ENCODE peak calls at places on chromosomes 13 and 19, in six cellular contexts. W is ovary, A is body of pancreas, V is transverse colon, G is A549, O is stomach. I is an unnamed sample.

GRCh38 chr13:44364601-44365000 is 9.0 kb upstream of the SERP2 start:
- DNase-seq in A (no peak), G (peak; percentile 57), V (no peak), W (no peak), O (no peak), I (no peak)

GRCh38 chr19:42154471-42155323 is 22.5 kb upstream of the POU2F2 start:
- DNase-seq in O (no peak), G (no peak), W (no peak), V (no peak), A (no peak), I (peak; percentile 57)

GRCh38 chr13:90445179-90445578 is 902.3 kb upstream of the MIR17HG start:
- DNase-seq in O (no peak), V (no peak), W (no peak), A (no peak), G (peak; percentile 82), I (no peak)

GRCh38 chr13:88074794-88075509 is 403.8 kb downstream of the SLITRK5 start:
- DNase-seq in V (no peak), G (no peak), W (no peak), O (no peak), A (no peak), I (no peak)

GRCh38 chr13:101579291-101579802 is 126.9 kb downstream of the ITGBL1 start:
- DNase-seq in V (no peak), O (no peak), A (no peak), W (no peak), G (peak; percentile 53), I (no peak)

GRCh38 chr19:801861-802496 is 4.7 kb downstream of the PTBP1 start:
- DNase-seq in A (no peak), O (peak; percentile 60), G (no peak), W (peak; percentile 69), V (no peak), I (no peak)

GRCh38 chr13:30907167-30907761 is 1.2 kb downstream of the MEDAG start:
- DNase-seq in O (no peak), W (peak; percentile 34), G (no peak), V (no peak), A (no peak), I (no peak)

GRCh38 chr19:49272204-49272603 is 52.8 kb downstream of the SLC6A16 start:
- DNase-seq in G (peak; percentile 44), W (no peak), A (no peak), O (no peak), V (no peak), I (no peak)

DNA sequence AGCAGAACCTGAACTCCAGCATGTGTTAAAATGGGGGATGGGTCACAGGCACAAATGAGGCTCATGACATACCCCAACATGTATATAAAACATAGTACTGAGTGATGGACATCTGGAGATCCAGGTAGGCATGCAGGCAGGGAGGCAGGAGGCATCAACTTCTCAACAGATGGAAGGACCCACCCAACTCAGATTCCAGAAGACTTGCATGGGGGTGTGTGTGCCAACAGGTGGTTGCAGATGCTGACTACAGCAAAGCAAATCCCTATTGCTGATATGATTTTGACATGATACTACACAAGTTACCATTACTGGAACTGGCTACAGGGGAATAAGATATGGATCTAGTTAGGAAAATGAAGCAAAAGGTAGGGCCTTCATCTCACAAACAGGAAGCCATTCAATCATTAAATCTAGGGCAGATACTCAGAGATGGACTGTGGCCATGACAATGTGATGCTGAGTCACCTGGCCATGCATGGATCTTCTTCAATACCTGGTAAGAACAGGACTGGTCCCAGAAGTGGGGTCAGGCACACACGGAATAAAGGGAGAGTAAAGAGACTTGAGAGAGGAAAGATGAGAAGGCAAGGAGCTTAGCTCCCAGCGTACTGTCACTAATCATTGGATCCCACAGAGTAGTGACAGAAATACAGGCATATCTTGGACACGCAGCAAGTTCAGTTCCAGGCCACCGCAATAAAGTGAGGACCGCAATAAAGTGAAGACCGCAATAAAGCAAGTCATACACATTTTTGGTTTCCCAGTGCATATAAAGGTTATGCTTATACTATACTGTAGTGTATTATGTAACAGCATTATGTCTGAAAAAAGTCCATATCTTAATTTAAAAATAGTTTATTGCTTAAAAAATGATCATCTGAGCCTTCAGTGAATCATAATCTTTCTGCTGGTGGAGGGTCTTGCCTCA is 91.3 kb downstream of the USP12 start:
- DNase-seq in W (no peak), G (no peak), O (no peak), A (no peak), V (peak; percentile 9), I (no peak)
- H3K27ac ChIP-seq in W (no peak overlapping the region), G (no peak overlapping the region), O (no peak overlapping the region), A (no peak overlapping the region), V (no peak overlapping the region), I (no peak overlapping the region)

GRCh38 chr13:77373541-77373940 is 46.6 kb upstream of the MYCBP2 start:
- DNase-seq in A (no peak), O (no peak), V (no peak), G (no peak), W (no peak), I (no peak)

GRCh38 chr13:77374786-77375185 is 47.9 kb upstream of the MYCBP2 start:
- DNase-seq in A (no peak), O (no peak), W (no peak), V (no peak), G (no peak), I (no peak)

GRCh38 chr13:77375554-77375953 is 48.7 kb upstream of the MYCBP2 start:
- DNase-seq in A (no peak), V (no peak), O (no peak), G (no peak), W (no peak), I (no peak)

GRCh38 chr13:77372275-77372674 is 45.4 kb upstream of the MYCBP2 start:
- DNase-seq in V (no peak), W (no peak), A (no peak), O (no peak), G (no peak), I (no peak)

DNA sequence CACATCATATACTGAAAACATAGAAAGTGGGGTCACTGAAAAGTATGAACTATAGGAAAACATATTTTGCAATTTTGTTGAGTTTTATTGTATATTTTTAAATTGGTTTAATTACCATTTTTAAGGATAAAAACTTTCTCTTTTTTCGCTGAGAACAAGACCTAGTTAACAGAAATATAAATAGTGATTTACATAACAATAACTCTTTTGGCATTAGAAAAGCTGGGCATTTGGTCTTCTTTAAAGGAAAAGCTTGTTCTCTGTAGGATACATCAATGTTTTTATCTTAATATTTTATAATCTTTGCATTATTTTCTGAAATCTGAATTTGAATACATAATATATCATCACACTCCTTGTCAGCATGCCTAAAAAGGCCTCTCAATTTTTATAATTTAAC is 47.4 kb upstream of the MYCBP2 start:
- DNase-seq in W (no peak), A (no peak), O (no peak), V (no peak), G (no peak), I (no peak)
- TF ChIP-seq POLR2A in W (no peak), A (no peak), O (no peak), V (no peak), G (no peak), I (no peak)

DNA sequence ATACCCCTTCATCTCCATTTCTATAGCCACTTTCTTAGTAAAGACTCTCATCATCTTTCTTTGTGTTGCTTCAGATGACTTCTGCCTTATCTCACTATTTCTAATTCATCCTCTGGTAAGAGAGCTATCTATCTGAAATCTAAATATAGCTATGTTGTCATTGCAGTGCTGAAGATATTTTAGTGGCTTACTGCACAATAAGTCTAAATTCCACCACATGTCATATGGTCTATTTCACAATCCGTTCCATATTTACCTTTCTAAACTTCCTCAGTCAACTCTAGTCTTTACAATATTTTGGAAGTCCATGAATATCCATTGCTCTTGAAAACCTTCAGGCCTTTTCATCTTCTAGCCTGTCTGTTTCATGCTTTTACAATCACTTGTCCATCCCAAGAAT is 465.1 kb upstream of the SLC10A2 start:
- DNase-seq in O (no peak), V (no peak), W (no peak), G (no peak), A (no peak), I (no peak)
- H3K4me1 ChIP-seq in O (no peaks in the 10 kb centered on the region), V (peaks cover 10% of the 10 kb centered on the region), W (no peaks in the 10 kb centered on the region), G (peaks cover 3% of the 10 kb centered on the region), A (no peaks in the 10 kb centered on the region), I (no peaks in the 10 kb centered on the region)

DNA sequence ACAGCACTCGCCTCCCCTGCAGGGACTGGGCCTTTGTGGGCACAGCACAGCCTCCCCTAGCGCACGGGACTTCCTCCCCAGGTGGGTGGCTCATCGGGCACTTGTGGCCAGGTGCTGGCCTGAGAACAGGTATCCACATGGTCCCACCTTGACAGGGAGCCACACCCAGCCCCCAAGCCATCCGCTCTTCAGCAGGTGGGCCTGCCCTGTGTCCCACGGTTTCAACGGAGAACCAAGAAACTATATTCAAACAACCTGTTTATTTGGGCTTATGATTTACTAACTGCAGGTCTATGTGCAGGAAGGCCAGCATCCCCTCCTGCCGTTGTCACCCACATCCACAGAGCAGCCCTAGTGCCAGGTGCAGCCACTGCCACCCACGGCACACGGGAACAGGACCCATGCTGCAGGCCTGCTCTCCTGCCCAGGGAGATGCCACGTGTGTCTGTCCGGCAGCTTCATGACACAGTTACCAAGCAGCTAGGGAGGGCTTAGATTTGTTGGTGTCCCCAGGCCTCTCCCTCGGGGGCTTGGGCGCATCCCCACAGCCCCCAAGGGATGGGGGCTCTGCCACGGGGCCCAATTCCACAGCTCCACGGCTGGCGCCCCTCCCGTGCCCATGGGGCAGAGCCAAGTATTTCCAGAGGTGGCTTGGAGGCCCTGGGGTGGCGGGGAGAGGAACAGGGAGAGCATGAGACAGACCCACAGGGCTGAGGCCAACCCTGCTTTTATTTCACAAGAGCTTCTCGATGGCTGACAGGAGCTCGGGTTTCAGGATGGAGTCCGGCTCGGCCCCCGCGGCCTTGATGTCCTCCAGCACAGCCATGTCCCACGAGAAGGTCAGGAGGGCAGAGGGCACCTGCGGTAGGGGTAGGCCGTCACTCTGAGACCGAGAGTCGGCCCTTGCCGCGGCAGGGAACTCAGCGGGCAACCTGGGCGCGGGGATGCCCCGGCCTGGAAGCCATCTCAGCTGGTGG is 12.5 kb downstream of the UBXN6 start:
- DNase-seq in O (no peak), W (no peak), G (no peak), V (no peak), A (no peak), I (no peak)
- H3K27ac ChIP-seq in O (no peak overlapping the region), W (no peak overlapping the region), G (no peak overlapping the region), V (no peak overlapping the region), A (no peak overlapping the region), I (no peak overlapping the region)

DNA sequence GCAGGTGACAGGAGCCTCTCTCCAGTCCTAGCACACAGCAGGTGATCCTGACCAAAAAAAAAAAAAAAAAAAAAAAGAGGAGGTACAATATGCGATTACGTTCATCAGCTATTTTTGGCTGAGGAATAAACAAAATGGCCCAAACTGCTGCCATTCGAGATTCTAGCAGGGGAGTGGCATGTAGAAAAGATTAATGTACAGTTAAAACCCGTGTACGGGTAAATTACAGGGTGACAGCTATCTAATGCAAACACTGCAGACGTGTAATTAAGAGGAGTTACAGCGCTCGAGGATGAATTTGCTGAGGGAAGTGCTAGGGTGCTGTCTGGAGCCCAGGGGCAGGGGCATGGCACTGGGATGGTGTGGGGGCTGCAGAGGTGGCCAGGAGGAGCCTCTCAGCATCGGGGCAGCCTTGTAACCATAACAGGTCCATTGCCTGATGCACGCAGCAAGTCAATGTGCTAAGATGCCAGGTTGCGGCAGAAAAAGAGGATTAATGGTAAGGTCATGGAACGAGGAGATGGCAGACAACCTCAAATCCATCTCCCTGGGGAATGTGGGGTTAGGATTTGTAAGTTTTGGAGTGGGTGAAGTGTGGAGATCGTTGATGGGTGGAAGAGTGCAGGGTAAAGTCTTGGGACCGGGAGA is 17.4 kb downstream of the CHST8 start:
- DNase-seq in G (no peak), W (no peak), V (no peak), A (no peak), O (no peak), I (no peak)
- TF ChIP-seq POLR2A in G (no peak), W (no peak), V (no peak), A (no peak), O (no peak), I (no peak)

GRCh38 chr13:27964741-27965323 is 4.3 kb downstream of the CDX2 start:
- DNase-seq in G (no peak), V (no peak), A (no peak), O (no peak), W (no peak), I (no peak)
- H3K4me1 ChIP-seq in G (peaks cover 9% of the 10 kb centered on the region), V (peaks cover 42% of the 10 kb centered on the region), A (peaks cover 62% of the 10 kb centered on the region), O (peaks cover 67% of the 10 kb centered on the region), W (peaks cover 4% of the 10 kb centered on the region), I (peaks cover 20% of the 10 kb centered on the region)